ENCODE peak calls at places on chromosomes 3 and 15, in six cellular contexts. F is DND-41; A is CD8-positive, alpha-beta memory T cell; C is kidney; M is breast epithelium; K is foreskin fibroblast. Y is an unnamed sample.

GRCh38 chr3:183449391-183449790 is 21.0 kb upstream of the MCF2L2 start:
- DNase-seq in F (no peak), A (no peak), C (no peak), M (no peak), K (peak; percentile 67), Y (peak; percentile 38)

GRCh38 chr15:51750942-51751686 is at the start of gene TMOD2:
- DNase-seq in F (peak; percentile 58), A (peak; percentile 63), C (peak; percentile 83), M (peak; percentile 25), K (peak; percentile 77), Y (peak; percentile 31)

GRCh38 chr3:127266186-127266585 is 21.7 kb downstream of the PRR20G start:
- DNase-seq in F (no peak), A (no peak), C (no peak), M (no peak), K (no peak), Y (no peak)

GRCh38 chr3:4322635-4323034 is 19.5 kb downstream of the SETMAR start:
- DNase-seq in F (no peak), A (no peak), C (no peak), M (no peak), K (peak; percentile 89), Y (peak; percentile 98)

GRCh38 chr15:72238586-72238985 is 7.6 kb upstream of the PKM start:
- DNase-seq in F (no peak), A (no peak), C (no peak), M (no peak), K (no peak), Y (no peak)

GRCh38 chr15:89998141-89998661 is 2.9 kb upstream of the ZNF710 start:
- DNase-seq in F (no peak), A (no peak), C (no peak), M (no peak), K (peak; percentile 86), Y (peak; percentile 33)

GRCh38 chr3:160569874-160570273 is 4.5 kb upstream of the KPNA4 start:
- DNase-seq in F (no peak), A (no peak), C (no peak), M (no peak), K (peak; percentile 23), Y (no peak)

GRCh38 chr15:35933531-35933930 is 387.6 kb upstream of the DPH6 start:
- DNase-seq in F (no peak), A (no peak), C (no peak), M (no peak), K (no peak), Y (no peak)

GRCh38 chr3:157807286-157807685 is 298.9 kb downstream of the SHOX2 start:
- DNase-seq in F (no peak), A (no peak), C (no peak), M (no peak), K (peak; percentile 82), Y (no peak)

GRCh38 chr15:47786371-47786770 is 69.1 kb downstream of the SEMA6D start:
- DNase-seq in F (no peak), A (no peak), C (no peak), M (no peak), K (no peak), Y (peak; percentile 10)

GRCh38 chr3:45124379-45124778 is 21.8 kb downstream of the CDCP1 start:
- DNase-seq in F (no peak), A (no peak), C (no peak), M (no peak), K (peak; percentile 96), Y (peak; percentile 63)

GRCh38 chr15:81002254-81003022 is 1.7 kb downstream of the TLNRD1 start:
- DNase-seq in F (no peak), A (peak; percentile 47), C (peak; percentile 82), M (no peak), K (peak; percentile 63), Y (peak; percentile 37)

GRCh38 chr3:53880396-53881345 is 1.3 kb downstream of the ACTR8 start:
- DNase-seq in F (peak; percentile 6), A (no peak), C (no peak), M (no peak), K (peak; percentile 22), Y (peak; percentile 37)

GRCh38 chr3:177105623-177106022 is 91.7 kb downstream of the TBL1XR1 start:
- DNase-seq in F (no peak), A (no peak), C (no peak), M (no peak), K (no peak), Y (no peak)

GRCh38 chr3:178584722-178585121 is 48.5 kb downstream of the KCNMB2 start:
- DNase-seq in F (no peak), A (no peak), C (no peak), M (no peak), K (no peak), Y (no peak)

GRCh38 chr15:27249046-27249722 is 278.2 kb downstream of the GABRG3 start:
- DNase-seq in F (no peak), A (no peak), C (no peak), M (no peak), K (no peak), Y (no peak)

GRCh38 chr3:15557511-15557946 is 36.0 kb upstream of the COLQ start:
- DNase-seq in F (peak; percentile 49), A (peak; percentile 76), C (no peak), M (peak; percentile 38), K (peak; percentile 74), Y (peak; percentile 75)

GRCh38 chr3:50550079-50550736 is 17.3 kb downstream of the C3orf18 start:
- DNase-seq in F (peak; percentile 77), A (peak; percentile 73), C (no peak), M (peak; percentile 28), K (peak; percentile 65), Y (peak; percentile 51)

GRCh38 chr15:101618861-101619614 is 33.1 kb downstream of the TM2D3 start:
- DNase-seq in F (no peak), A (no peak), C (no peak), M (no peak), K (no peak), Y (no peak)

GRCh38 chr3:100709840-100710235 is 544 bp downstream of the TFG start:
- DNase-seq in F (peak; percentile 76), A (peak; percentile 61), C (peak; percentile 87), M (no peak), K (peak; percentile 58), Y (peak; percentile 40)

GRCh38 chr3:86938706-86939105 is 52.2 kb downstream of the VGLL3 start:
- DNase-seq in F (no peak), A (no peak), C (no peak), M (no peak), K (peak; percentile 94), Y (peak; percentile 14)

GRCh38 chr15:90597477-90598052 is 67.8 kb downstream of the CRTC3 start:
- DNase-seq in F (no peak), A (no peak), C (no peak), M (no peak), K (no peak), Y (no peak)

GRCh38 chr3:124373524-124373923 is 356.7 kb upstream of the UMPS start:
- DNase-seq in F (no peak), A (no peak), C (no peak), M (no peak), K (no peak), Y (no peak)

GRCh38 chr15:70474682-70475438 is 288.5 kb downstream of the UACA start:
- DNase-seq in F (peak; percentile 43), A (peak; percentile 61), C (peak; percentile 85), M (peak; percentile 94), K (no peak), Y (peak; percentile 92)
- H3K4me3 ChIP-seq in F (no peak overlapping the region), A (peak overlapping the region; percentile 38), C (no peak overlapping the region), M (peak overlapping the region; percentile 59), K (no peak overlapping the region), Y (no peak overlapping the region)

GRCh38 chr3:98534734-98535133 is 3.0 kb downstream of the GPR15 start:
- DNase-seq in F (no peak), A (no peak), C (no peak), M (no peak), K (no peak), Y (no peak)
- H3K4me3 ChIP-seq in F (no peak overlapping the region), A (no peak overlapping the region), C (no peak overlapping the region), M (no peak overlapping the region), K (no peak overlapping the region), Y (no peak overlapping the region)

DNA sequence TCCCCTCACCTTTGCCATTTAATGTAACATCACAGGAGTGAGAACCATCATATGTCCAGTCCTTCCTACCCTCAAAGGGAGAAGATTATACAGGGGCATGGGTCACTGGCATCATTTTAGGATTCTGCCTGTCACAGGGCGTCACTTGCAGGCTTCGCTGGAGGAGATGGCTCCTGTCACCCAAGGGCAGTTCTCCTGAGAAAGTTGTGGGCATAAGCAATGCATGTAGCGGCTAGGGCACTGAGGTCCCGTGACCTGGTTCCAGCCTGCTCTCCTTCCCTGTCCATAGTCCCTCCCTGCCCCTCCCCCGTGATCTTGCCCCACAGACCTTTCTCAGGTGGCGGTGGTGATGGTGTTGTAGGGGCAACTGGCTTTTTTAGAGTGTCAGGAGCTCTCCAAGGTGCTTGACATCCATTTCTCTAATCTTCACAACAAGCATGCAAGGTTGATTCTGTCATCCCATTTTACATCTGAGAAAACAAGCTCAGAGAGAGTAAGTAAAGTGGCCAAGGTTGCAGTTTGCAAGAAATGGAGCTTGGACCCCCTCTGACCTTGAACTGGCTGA is 241.5 kb upstream of the CTDSPL start:
- DNase-seq in F (peak; percentile 6), A (no peak), C (no peak), M (no peak), K (no peak), Y (no peak)
- H3K4me3 ChIP-seq in F (no peak overlapping the region), A (no peak overlapping the region), C (no peak overlapping the region), M (no peak overlapping the region), K (no peak overlapping the region), Y (no peak overlapping the region)

GRCh38 chr15:45378149-45378912 is at the start of gene GATM:
- DNase-seq in F (no peak), A (peak; percentile 49), C (peak; percentile 94), M (peak; percentile 61), K (peak; percentile 93), Y (peak; percentile 80)
- H3K4me3 ChIP-seq in F (no peak within 1 kb of the TSS), A (peak within 1 kb of the TSS; percentile 57), C (peak within 1 kb of the TSS; percentile 83), M (peak within 1 kb of the TSS; percentile 81), K (peak within 1 kb of the TSS; percentile 40), Y (peak within 1 kb of the TSS; percentile 42)

DNA sequence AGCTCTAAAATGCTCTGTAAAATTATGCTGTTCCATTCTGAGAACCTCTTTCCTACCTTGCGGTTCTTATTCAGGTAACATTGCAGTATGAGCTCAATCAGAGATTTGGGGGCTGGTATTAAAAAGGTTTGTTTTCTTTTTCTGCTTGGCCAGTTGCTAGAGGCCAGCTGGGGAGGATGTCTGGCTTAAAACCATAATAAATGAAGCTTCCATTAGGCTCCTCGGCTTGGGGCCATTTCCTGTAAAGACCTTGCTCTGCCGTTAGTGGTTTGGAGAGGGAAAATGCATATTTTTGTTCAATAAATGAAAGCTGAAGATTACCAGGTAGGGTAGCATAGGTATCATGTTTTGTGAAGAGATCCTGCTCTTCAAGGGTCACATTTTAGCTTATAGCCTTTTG is 55.2 kb downstream of the MCTP2 start:
- DNase-seq in F (no peak), A (no peak), C (no peak), M (no peak), K (no peak), Y (no peak)
- H3K4me3 ChIP-seq in F (no peak overlapping the region), A (no peak overlapping the region), C (no peak overlapping the region), M (no peak overlapping the region), K (no peak overlapping the region), Y (no peak overlapping the region)

Y was measured in fibroblast of pulmonary artery.